ENCODE peak calls at places on chromosomes 2 and 18, in eight cellular contexts. A is CD4-positive, alpha-beta memory T cell; I is uterus; M is HL-60; P is pancreas; J is CD8-positive, alpha-beta memory T cell; K is IMR-90; X is HAP-1. G is an unnamed sample.

GRCh38 chr18:68841301-68841700 is 43.4 kb downstream of the CCDC102B start:
- DNase-seq in P (no peak), X (no peak), A (no peak), I (no peak), M (no peak), K (no peak), J (no peak), G (no peak)

GRCh38 chr2:10661846-10662245 is 27.9 kb downstream of the NOL10 start:
- DNase-seq in K (peak), A (no peak), I (no peak), J (no peak), M (no peak), X (no peak), P (no peak), G (no peak)

GRCh38 chr2:11330457-11331142 is 13.8 kb downstream of the ROCK2 start:
- DNase-seq in M (no peak), P (no peak), K (no peak), X (no peak), I (no peak), J (no peak), A (no peak), G (no peak)

GRCh38 chr2:99140860-99141109 is 722 bp upstream of the C2orf15 start:
- DNase-seq in P (no peak), J (no peak), A (no peak), M (no peak), K (no peak), X (no peak), I (peak), G (no peak)

GRCh38 chr2:9191044-9191481 is 15.5 kb upstream of the ASAP2 start:
- DNase-seq in A (no peak), I (peak), M (no peak), J (no peak), P (peak), K (peak), X (peak), G (no peak)

GRCh38 chr2:55161295-55162210 is 70.5 kb downstream of the CLHC1 start:
- DNase-seq in X (no peak), J (no peak), P (peak), M (no peak), I (peak), A (no peak), K (no peak), G (no peak)

GRCh38 chr2:144493027-144493809 is 26.7 kb downstream of the ZEB2 start:
- DNase-seq in P (no peak), X (no peak), A (no peak), J (no peak), K (no peak), M (no peak), I (no peak), G (no peak)

GRCh38 chr18:36297419-36298112 is at the start of gene FHOD3:
- DNase-seq in A (no peak), J (no peak), I (peak), K (peak), M (no peak), P (peak), X (peak), G (no peak)

GRCh38 chr2:49490710-49491109 is 336.4 kb upstream of the FSHR start:
- DNase-seq in P (peak), X (peak), M (no peak), J (no peak), K (no peak), I (no peak), A (no peak), G (peak)

GRCh38 chr2:50746526-50746925 is 285.4 kb downstream of the NRXN1 start:
- DNase-seq in A (no peak), X (peak), J (no peak), M (no peak), P (peak), K (peak), I (no peak), G (no peak)

GRCh38 chr18:48136051-48136543 is 205.6 kb upstream of the SMAD2 start:
- DNase-seq in I (no peak), X (peak), P (peak), M (no peak), J (no peak), A (no peak), K (no peak), G (no peak)

GRCh38 chr2:192035731-192036442 is 158.8 kb downstream of the TMEFF2 start:
- DNase-seq in M (no peak), I (no peak), A (no peak), P (no peak), J (no peak), X (no peak), K (peak), G (no peak)

GRCh38 chr2:98911126-98911375 is 25.0 kb downstream of the CRACDL start:
- DNase-seq in I (no peak), A (no peak), M (no peak), P (no peak), K (no peak), X (no peak), J (no peak), G (no peak)

GRCh38 chr2:43226955-43227829 is 786 bp upstream of the ZFP36L2 start:
- DNase-seq in P (peak), J (peak), A (peak), M (peak), I (peak), X (peak), K (peak), G (no peak)

GRCh38 chr2:158507141-158507540 is 50.4 kb downstream of the PKP4 start:
- DNase-seq in I (no peak), J (no peak), K (no peak), M (no peak), X (no peak), A (no peak), P (no peak), G (no peak)

GRCh38 chr2:150788741-150789140 is 301.3 kb upstream of the RND3 start:
- DNase-seq in A (no peak), M (no peak), P (no peak), J (no peak), K (peak), X (no peak), I (no peak), G (no peak)

DNA sequence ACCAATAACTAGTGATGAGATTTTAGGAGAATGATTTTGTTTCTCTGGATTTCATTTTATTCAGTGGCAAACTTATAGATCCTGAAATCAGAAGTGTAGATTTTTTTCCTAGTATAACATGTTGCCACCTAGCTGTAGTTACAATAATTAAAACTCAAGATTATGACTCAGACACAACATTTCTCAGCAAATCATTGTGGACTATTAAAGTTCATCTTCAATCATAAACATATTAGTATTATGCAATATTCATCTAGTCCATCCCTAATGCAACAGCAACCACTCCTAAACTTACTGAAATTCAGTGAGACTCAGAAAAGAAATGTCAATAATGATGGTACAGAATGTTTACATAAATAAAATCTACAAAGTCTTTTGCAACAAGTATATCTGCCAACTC is 51.3 kb downstream of the USP34 start:
- DNase-seq in P (no peak), K (no peak), A (no peak), M (no peak), J (no peak), I (no peak), X (no peak), G (no peak)
- H3K4me3 ChIP-seq in P (no peak), K (no peak), A (no peak), M (no peak), J (no peak), I (no peak), X (no peak), G (no peak)

GRCh38 chr18:76621184-76621583 is 126.1 kb upstream of the ZNF516 start:
- DNase-seq in I (peak), X (no peak), P (no peak), A (no peak), M (no peak), J (no peak), K (peak), G (no peak)

GRCh38 chr18:76618721-76619120 is 123.7 kb upstream of the ZNF516 start:
- DNase-seq in M (no peak), A (no peak), I (no peak), X (no peak), P (no peak), K (no peak), J (no peak), G (no peak)

GRCh38 chr18:76619342-76620315 is 124.6 kb upstream of the ZNF516 start:
- DNase-seq in P (peak), K (peak), M (peak), I (peak), X (peak), J (no peak), A (no peak), G (no peak)

GRCh38 chr18:76621782-76622495 is 126.9 kb upstream of the ZNF516 start:
- DNase-seq in X (no peak), M (no peak), I (no peak), K (peak), A (no peak), P (no peak), J (no peak), G (no peak)

GRCh38 chr18:76620326-76620813 is 125.3 kb upstream of the ZNF516 start:
- DNase-seq in I (peak), K (peak), P (peak), X (peak), A (no peak), M (peak), J (no peak), G (no peak)
- H3K4me3 ChIP-seq in I (peak), K (peak), P (no peak), X (no peak), A (no peak), M (peak), J (no peak), G (no peak)

DNA sequence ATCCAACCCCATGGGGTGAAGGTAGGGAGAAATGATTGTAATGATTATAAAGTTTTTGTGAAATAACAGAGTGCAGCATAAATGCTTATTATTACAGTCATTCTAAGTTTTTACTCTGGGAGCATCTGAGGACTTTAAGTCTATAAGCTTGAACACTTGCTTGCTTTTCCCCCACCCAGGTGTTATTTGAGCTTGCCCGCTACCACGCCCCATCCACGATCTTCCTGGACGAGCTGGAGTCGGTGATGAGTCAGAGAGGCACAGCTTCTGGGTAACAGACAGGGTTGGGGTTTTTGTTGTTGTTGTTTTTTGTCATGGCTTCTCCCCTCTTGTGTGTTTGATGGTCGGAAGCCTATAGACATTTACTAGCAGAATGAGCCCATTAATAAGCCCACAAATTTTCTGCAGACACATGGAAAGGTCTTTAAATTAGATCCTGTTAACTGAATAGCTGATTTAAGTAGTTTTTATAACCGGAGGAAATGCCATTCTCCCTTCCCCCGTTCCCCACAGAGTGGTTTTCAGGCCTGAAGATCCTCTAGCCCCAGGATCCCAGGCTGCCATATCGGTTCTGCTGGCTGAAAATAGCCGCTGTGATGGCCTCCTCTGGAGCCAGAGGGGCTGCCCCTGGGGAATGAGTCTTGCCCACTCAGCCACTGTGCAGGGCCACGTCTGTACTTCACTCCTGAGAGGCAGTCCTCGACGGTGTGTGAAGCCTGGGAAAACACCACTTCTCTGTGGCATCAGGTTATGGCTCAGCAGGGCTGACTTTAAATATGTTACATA is 39.9 kb upstream of the ELOA2 start:
- DNase-seq in J (no peak), M (no peak), K (no peak), P (no peak), X (no peak), I (no peak), A (no peak), G (no peak)
- H3K4me3 ChIP-seq in J (no peak), M (no peak), K (no peak), P (no peak), X (no peak), I (no peak), A (no peak), G (no peak)

GRCh38 chr2:35415282-35415681 is 940.3 kb upstream of the CRIM1 start:
- DNase-seq in X (no peak), K (no peak), I (no peak), P (no peak), J (no peak), A (no peak), M (no peak), G (no peak)

GRCh38 chr2:35410431-35411061 is 945.0 kb upstream of the CRIM1 start:
- DNase-seq in I (no peak), X (peak), J (peak), P (peak), K (peak), M (peak), A (peak), G (peak)

GRCh38 chr2:35408320-35408719 is 947.3 kb upstream of the CRIM1 start:
- DNase-seq in I (no peak), M (no peak), X (no peak), P (no peak), K (no peak), J (no peak), A (no peak), G (no peak)

DNA sequence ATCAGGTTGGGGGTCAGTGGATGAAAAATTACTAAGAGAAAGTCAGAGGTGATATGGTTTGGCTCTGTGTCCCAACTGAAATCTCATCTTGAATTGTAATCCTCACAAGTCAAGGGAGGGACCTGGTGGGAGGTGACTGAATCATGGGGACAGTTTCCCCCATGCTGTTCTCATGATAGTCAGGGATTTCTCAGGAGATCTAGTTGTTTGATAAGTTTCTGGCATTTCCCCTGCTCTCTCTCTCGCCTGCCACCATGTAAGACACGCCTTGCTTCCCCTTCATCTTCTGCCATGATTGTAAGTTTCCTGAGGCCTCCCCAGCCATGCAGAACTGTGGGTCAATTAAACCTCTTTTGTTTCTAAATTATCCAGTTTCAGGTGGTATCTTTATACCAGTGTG is 945.8 kb upstream of the CRIM1 start:
- DNase-seq in M (no peak), K (no peak), A (no peak), P (no peak), I (no peak), J (no peak), X (no peak), G (no peak)
- H3K4me3 ChIP-seq in M (no peak), K (no peak), A (no peak), P (no peak), I (no peak), J (no peak), X (no peak), G (no peak)

GRCh38 chr2:200308421-200309295 is 2.2 kb downstream of the SPATS2L start:
- DNase-seq in K (peak), P (no peak), A (no peak), X (no peak), J (no peak), M (no peak), I (no peak), G (no peak)
- H3K4me3 ChIP-seq in K (peak), P (no peak), A (no peak), X (peak), J (no peak), M (no peak), I (peak), G (no peak)

DNA sequence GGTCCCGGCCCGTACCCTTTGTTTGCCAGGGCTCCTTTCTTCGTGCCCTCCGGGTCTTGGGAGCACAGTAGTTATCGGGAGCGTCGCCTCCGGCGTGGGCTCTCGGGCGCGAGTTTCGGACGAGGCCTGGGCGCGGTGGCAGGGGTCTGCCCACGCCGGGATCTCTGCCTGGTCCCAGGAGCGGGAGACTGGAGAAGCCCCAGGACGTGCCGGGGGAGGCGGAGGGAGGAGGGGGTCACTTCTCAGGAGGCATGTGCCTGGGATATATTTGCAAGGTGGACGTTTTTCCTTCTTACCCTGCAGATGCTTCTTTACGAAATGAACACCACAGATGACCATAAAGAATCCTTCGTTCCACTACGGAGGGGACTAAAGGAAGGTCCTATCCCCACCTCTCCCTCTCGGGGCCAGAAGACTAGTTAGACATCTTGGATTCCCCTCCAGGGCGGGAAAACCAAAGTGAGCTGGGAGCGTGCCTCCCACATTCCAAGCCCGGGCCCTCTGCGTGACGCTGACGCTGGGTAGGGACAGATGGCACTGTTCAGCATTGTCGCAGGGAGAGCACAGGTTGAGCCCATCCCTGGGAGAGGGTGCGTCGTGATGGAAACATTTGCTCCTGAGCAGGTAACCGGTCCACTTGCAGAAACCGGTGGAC is 483 bp upstream of the FHL2 start:
- DNase-seq in P (no peak), I (no peak), K (no peak), J (no peak), X (no peak), A (no peak), M (no peak), G (no peak)
- H3K4me3 ChIP-seq in P (peak), I (peak), K (peak), J (peak), X (peak), A (peak), M (no peak), G (no peak)

GRCh38 chr2:44906972-44907371 is 34.5 kb upstream of the SIX3 start:
- DNase-seq in K (no peak), P (no peak), A (no peak), M (no peak), I (no peak), J (no peak), X (no peak), G (no peak)

GRCh38 chr2:44909831-44910230 is 31.7 kb upstream of the SIX3 start:
- DNase-seq in A (no peak), J (no peak), I (no peak), K (no peak), X (no peak), P (no peak), M (no peak), G (no peak)

GRCh38 chr2:44918095-44918775 is 23.3 kb upstream of the SIX3 start:
- DNase-seq in X (no peak), K (no peak), A (no peak), M (no peak), P (no peak), I (no peak), J (no peak), G (no peak)

GRCh38 chr2:44916291-44916690 is 25.2 kb upstream of the SIX3 start:
- DNase-seq in P (no peak), A (no peak), J (no peak), M (no peak), I (no peak), X (no peak), K (no peak), G (no peak)

DNA sequence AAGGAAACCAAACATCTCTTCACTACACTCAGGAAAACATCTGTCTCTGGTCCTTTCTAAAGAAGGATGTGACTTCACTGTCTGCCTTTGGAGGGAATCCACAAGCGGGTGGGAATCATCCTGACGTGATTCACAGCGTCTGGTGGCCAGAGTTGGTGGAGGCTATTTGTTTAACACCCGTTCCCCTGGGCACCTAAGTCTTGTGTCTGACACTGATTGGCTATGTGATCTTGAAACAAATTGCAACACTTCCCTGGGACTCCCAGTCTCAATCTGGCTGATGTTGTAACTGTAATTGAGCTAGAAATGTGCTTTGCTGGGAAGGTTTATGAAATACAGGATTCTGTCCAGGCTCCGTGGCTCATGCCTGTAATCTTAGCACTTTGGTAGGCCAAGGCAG is 28.8 kb upstream of the SIX3 start:
- DNase-seq in M (no peak), A (no peak), I (no peak), K (peak), J (no peak), X (no peak), P (no peak), G (no peak)
- H3K4me3 ChIP-seq in M (no peak), A (no peak), I (no peak), K (no peak), J (no peak), X (no peak), P (no peak), G (no peak)

GRCh38 chr2:203802277-203803045 is 65.1 kb upstream of the CTLA4 start:
- DNase-seq in M (peak), X (no peak), A (no peak), I (no peak), K (peak), J (no peak), P (no peak), G (no peak)
- H3K4me3 ChIP-seq in M (no peak), X (no peak), A (no peak), I (no peak), K (no peak), J (no peak), P (no peak), G (no peak)

GRCh38 chr2:66438498-66439290 is 3.8 kb downstream of the MEIS1 start:
- DNase-seq in P (no peak), K (no peak), A (no peak), X (no peak), M (no peak), I (no peak), J (no peak), G (no peak)
- H3K4me3 ChIP-seq in P (peak), K (peak), A (no peak), X (peak), M (no peak), I (peak), J (no peak), G (no peak)

G was measured in Jurkat, Clone E6-1.